ENCODE peak calls at places on chromosomes 16 and 17, in five cellular contexts. B is CD8-positive, alpha-beta memory T cell; P is T-helper 1 cell; J is stimulated activated CD4-positive, alpha-beta T cell treated with anti-CD3 and anti-CD28 coated beads, Interleukin-1b, Interleukin-23, amount 100 ng/mL, for 1 hour; T is central memory CD4-positive, alpha-beta T cell. C is an unnamed sample.

GRCh38 chr16:77574867-77575619 is 140.2 kb upstream of the ADAMTS18 start:
- DNase-seq in J (no peak), B (no peak), T (no peak), P (no peak), C (no peak)

GRCh38 chr16:22278841-22279240 is 18.4 kb upstream of the POLR3E start:
- DNase-seq in T (no peak), J (no peak), P (no peak), B (no peak), C (no peak)

GRCh38 chr16:72637306-72637705 is 410.6 kb downstream of the ZFHX3 start:
- DNase-seq in P (no peak), T (no peak), B (no peak), J (no peak), C (no peak)

GRCh38 chr16:89922477-89922883 is 662 bp upstream of the TUBB3 start:
- DNase-seq in T (no peak), B (no peak), P (no peak), J (no peak), C (no peak)

GRCh38 chr16:74492976-74493375 is 71.7 kb upstream of the CLEC18B start:
- DNase-seq in P (no peak), T (no peak), B (no peak), J (no peak), C (no peak)

GRCh38 chr16:69725480-69726312 is 664 bp downstream of the NQO1 start:
- DNase-seq in B (no peak), P (no peak), T (no peak), J (no peak), C (no peak)

GRCh38 chr17:33888455-33888854 is 366.6 kb upstream of the CCL2 start:
- DNase-seq in T (no peak), J (no peak), B (no peak), P (no peak), C (no peak)

GRCh38 chr16:58020628-58021521 is 4.7 kb upstream of the MMP15 start:
- DNase-seq in B (peak), P (no peak), J (no peak), T (peak), C (peak)

GRCh38 chr17:55745258-55745657 is 5.6 kb upstream of the PCTP start:
- DNase-seq in P (no peak), B (no peak), J (no peak), T (no peak), C (no peak)

GRCh38 chr16:81523387-81524115 is 78.9 kb downstream of the CMIP start:
- DNase-seq in B (peak), T (no peak), P (no peak), J (no peak), C (no peak)

GRCh38 chr17:27951872-27952271 is 58.7 kb upstream of the LYRM9 start:
- DNase-seq in B (no peak), P (no peak), J (no peak), T (no peak), C (no peak)

GRCh38 chr16:23362460-23363317 is 60.6 kb downstream of the SCNN1B start:
- DNase-seq in T (no peak), J (no peak), P (no peak), B (no peak), C (no peak)

GRCh38 chr17:12856451-12856850 is 67.2 kb downstream of the ARHGAP44 start:
- DNase-seq in B (no peak), T (no peak), J (no peak), P (no peak), C (no peak)

GRCh38 chr17:80008383-80008840 is 27.3 kb downstream of the TBC1D16 start:
- DNase-seq in T (peak), B (peak), J (peak), P (peak), C (peak)

GRCh38 chr16:3665508-3665907 is 11.0 kb downstream of the DNASE1 start:
- DNase-seq in P (no peak), T (peak), J (peak), B (peak), C (peak)

GRCh38 chr16:22214893-22215292 is 8.8 kb downstream of the EEF2K start:
- DNase-seq in P (no peak), T (no peak), B (no peak), J (no peak), C (no peak)

GRCh38 chr17:82035488-82035887 is 2.0 kb downstream of the DCXR start:
- DNase-seq in B (no peak), T (no peak), P (no peak), J (no peak), C (no peak)

GRCh38 chr17:63040816-63041215 is 74.8 kb downstream of the TANC2 start:
- DNase-seq in P (no peak), J (no peak), T (no peak), B (no peak), C (no peak)

GRCh38 chr17:42980274-42980765 is at the start of gene RUNDC1:
- DNase-seq in J (peak), B (peak), P (peak), T (peak), C (peak)

GRCh38 chr17:66373944-66374817 is 71.8 kb downstream of the PRKCA start:
- DNase-seq in P (peak), J (peak), B (peak), T (peak), C (peak)

GRCh38 chr16:8519643-8520042 is 70.7 kb downstream of the TMEM114 start:
- DNase-seq in B (no peak), T (no peak), P (no peak), J (no peak), C (no peak)

C was measured in CD4-positive, CD25-positive, alpha-beta regulatory T cell.